ENCODE peak calls at places on chromosomes 1 and 21, in eight cellular contexts. P is HCEC 1CT, Z is upper lobe of left lung, W is choroid plexus epithelial cell, G is EL, J is NCI-H1105, B is PC-3, S is tibial artery. L is an unnamed sample.

GRCh38 chr1:84037758-84038611 is 39.1 kb upstream of the TTLL7 start:
- DNase-seq in J (no peak), S (no peak), B (peak), P (no peak), W (no peak), G (no peak), Z (no peak), L (peak)

GRCh38 chr21:17045214-17045835 is 467.5 kb upstream of the CXADR start:
- DNase-seq in B (peak), Z (no peak), J (peak), S (no peak), P (peak), G (peak), W (peak), L (peak)

GRCh38 chr1:185376840-185377635 is 60.0 kb upstream of the IVNS1ABP start:
- DNase-seq in P (no peak), G (peak), Z (peak), B (no peak), S (no peak), J (no peak), W (peak), L (peak)

GRCh38 chr21:15084668-15085067 is 19.9 kb upstream of the NRIP1 start:
- DNase-seq in B (no peak), W (no peak), P (no peak), G (no peak), Z (no peak), J (peak), S (no peak), L (no peak)

GRCh38 chr1:65495137-65495536 is 74.7 kb downstream of the LEPR start:
- DNase-seq in W (no peak), S (no peak), J (no peak), G (peak), Z (no peak), P (no peak), B (no peak), L (no peak)

GRCh38 chr1:81155131-81155530 is 645.6 kb upstream of the ADGRL2 start:
- DNase-seq in Z (no peak), B (no peak), G (peak), W (peak), P (peak), J (no peak), S (no peak), L (peak)

GRCh38 chr1:2847086-2847850 is 45.8 kb upstream of the TTC34 start:
- DNase-seq in J (no peak), S (no peak), P (no peak), W (no peak), B (no peak), G (no peak), Z (no peak), L (no peak)

GRCh38 chr21:44437696-44438431 is 17.4 kb upstream of the LRRC3 start:
- DNase-seq in J (no peak), B (no peak), G (no peak), W (no peak), P (no peak), Z (no peak), S (peak), L (no peak)

GRCh38 chr1:228378453-228379164 is 28.0 kb downstream of the TRIM11 start:
- DNase-seq in S (peak), Z (peak), J (peak), P (peak), G (peak), B (peak), W (peak), L (no peak)

GRCh38 chr1:205286335-205286950 is 35.1 kb downstream of the NUAK2 start:
- DNase-seq in G (peak), J (no peak), S (no peak), W (peak), Z (peak), P (no peak), B (peak), L (peak)

GRCh38 chr1:41666991-41667631 is 182.6 kb upstream of the EDN2 start:
- DNase-seq in B (peak), Z (no peak), S (no peak), W (peak), P (no peak), J (no peak), G (peak), L (no peak)

GRCh38 chr1:185229981-185230380 is 73.0 kb downstream of the SWT1 start:
- DNase-seq in P (no peak), Z (no peak), S (no peak), W (no peak), J (no peak), G (no peak), B (no peak), L (no peak)

GRCh38 chr1:66490817-66491216 is 43.1 kb upstream of the SGIP1 start:
- DNase-seq in J (no peak), Z (no peak), S (no peak), P (no peak), B (no peak), W (peak), G (no peak), L (no peak)

L was measured in HT1080.